ENCODE peak calls at places on chromosomes 12 and 14, in eight cellular contexts. T, F, C, O, Q, Z, A and M are unnamed samples. For H4K20me1, the result is how much of the 10 kb centered on the place peaks cover.

GRCh38 chr12:67091204-67091603 is 178.0 kb upstream of the CAND1 start:
- DNase-seq in O (no peak), Q (no peak), T (no peak), Z (no peak), C (no peak), F (peak), A (no peak), M (peak)

GRCh38 chr12:89383235-89384049 is 31.1 kb upstream of the DUSP6 start:
- DNase-seq in O (no peak), Q (no peak), F (no peak), T (no peak), A (peak), Z (peak), C (peak), M (no peak)

GRCh38 chr12:24191117-24191516 is 241.6 kb upstream of the SOX5 start:
- DNase-seq in F (no peak), O (no peak), A (no peak), Z (no peak), T (no peak), C (peak), Q (no peak), M (no peak)

GRCh38 chr12:48356041-48356768 is 5.5 kb upstream of the ZNF641 start:
- DNase-seq in A (no peak), C (no peak), O (peak), Q (peak), F (peak), T (no peak), Z (no peak), M (peak)

GRCh38 chr12:99234702-99235101 is 412.9 kb upstream of the GARIN6 start:
- DNase-seq in O (no peak), A (no peak), C (no peak), T (no peak), Z (no peak), Q (no peak), F (no peak), M (no peak)

GRCh38 chr12:119005085-119005484 is 23.7 kb downstream of the SRRM4 start:
- DNase-seq in C (peak), O (no peak), Z (no peak), A (no peak), Q (no peak), T (no peak), F (no peak), M (no peak)

GRCh38 chr12:26711569-26711968 is 121.4 kb downstream of the ITPR2 start:
- DNase-seq in O (no peak), Z (no peak), A (no peak), T (no peak), Q (no peak), F (no peak), C (no peak), M (no peak)

GRCh38 chr12:52956987-52957386 is 8.1 kb downstream of the KRT18 start:
- DNase-seq in C (peak), F (no peak), O (no peak), A (peak), T (peak), Q (peak), Z (no peak), M (no peak)

GRCh38 chr12:123761841-123762714 is at the start of gene DNAH10:
- DNase-seq in O (no peak), Q (no peak), Z (peak), T (peak), F (no peak), A (no peak), C (peak), M (peak)

GRCh38 chr12:69024413-69024812 is 91.4 kb upstream of the CPM start:
- DNase-seq in Q (peak), A (no peak), Z (peak), T (no peak), O (peak), F (peak), C (no peak), M (peak)

GRCh38 chr12:69026341-69026740 is 93.4 kb upstream of the CPM start:
- DNase-seq in C (no peak), T (no peak), O (no peak), Z (no peak), Q (no peak), F (no peak), A (no peak), M (no peak)

GRCh38 chr12:69024907-69025306 is 91.9 kb upstream of the CPM start:
- DNase-seq in Q (peak), T (no peak), F (peak), C (no peak), A (peak), O (peak), Z (peak), M (no peak)

GRCh38 chr12:69027411-69027811 is 94.4 kb upstream of the CPM start:
- DNase-seq in O (peak), F (peak), Z (peak), A (peak), C (no peak), T (no peak), Q (peak), M (no peak)

DNA sequence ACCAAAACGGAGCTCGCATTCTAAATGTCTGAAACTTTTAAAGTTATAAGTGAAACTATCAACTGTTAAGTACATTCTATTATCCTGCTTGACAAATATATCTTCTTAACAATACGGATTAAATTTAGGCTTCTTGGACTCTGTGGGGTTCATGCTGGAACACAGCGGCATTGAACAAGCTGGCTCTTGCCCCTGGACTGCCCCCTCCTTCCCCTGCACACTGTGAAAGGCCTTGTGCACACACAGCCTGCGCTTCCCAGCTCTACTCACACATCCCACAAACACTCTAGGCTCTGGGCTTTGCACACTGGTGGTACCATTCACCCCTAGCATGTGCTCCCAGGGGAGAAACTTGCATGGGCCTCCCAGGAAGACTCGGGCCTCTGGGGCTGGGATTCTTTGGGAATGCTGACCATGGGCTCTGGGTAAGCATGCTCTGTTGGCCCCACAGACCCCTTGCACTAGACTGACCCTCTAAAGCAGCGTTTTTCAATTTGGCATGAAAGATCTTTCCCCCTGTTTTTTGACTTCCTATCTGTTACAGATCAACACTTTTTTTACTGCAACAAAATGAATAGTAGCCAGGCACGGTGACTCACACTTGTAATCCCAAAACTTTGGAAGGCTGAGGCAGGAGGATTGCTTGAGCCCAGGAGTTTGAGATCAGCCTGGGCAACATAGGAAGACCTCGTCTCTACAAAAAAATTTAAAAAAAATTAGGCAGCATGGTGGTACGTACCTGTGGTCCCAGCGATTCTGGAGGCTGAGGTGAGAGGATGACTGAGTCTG is 96.2 kb upstream of the CPM start:
- DNase-seq in Q (no peak), Z (peak), T (no peak), A (no peak), C (no peak), O (peak), F (peak), M (no peak)
- H3K4me2 ChIP-seq in Q (no peak), Z (no peak), T (no peak), A (no peak), C (no peak), O (no peak), F (peak), M (no peak)

DNA sequence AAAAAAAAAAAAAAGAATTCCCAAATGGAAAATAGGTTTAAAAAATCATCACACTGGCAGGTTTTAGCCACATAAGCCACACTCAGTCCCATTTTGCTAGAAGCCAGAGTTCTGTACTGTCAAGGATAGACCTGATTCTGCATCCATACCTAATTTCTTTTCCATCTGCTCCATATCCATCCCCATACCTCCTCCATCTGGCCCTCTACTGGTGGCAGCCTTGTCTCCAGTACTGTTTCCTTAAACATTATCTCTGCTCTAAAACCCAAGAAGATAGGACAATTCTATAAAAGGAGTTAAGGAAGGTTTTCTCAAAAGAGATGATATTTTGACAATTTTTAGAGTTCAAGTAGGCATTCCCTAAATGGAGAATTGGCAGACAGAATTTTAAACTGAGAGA is 26.0 kb upstream of the RXYLT1 start:
- DNase-seq in Z (no peak), C (no peak), Q (no peak), F (no peak), A (no peak), T (no peak), O (peak), M (no peak)
- TF ChIP-seq CTCF in Z (peak), C (peak), Q (no peak), F (peak), A (no peak), T (no peak), O (peak), M (no peak)

DNA sequence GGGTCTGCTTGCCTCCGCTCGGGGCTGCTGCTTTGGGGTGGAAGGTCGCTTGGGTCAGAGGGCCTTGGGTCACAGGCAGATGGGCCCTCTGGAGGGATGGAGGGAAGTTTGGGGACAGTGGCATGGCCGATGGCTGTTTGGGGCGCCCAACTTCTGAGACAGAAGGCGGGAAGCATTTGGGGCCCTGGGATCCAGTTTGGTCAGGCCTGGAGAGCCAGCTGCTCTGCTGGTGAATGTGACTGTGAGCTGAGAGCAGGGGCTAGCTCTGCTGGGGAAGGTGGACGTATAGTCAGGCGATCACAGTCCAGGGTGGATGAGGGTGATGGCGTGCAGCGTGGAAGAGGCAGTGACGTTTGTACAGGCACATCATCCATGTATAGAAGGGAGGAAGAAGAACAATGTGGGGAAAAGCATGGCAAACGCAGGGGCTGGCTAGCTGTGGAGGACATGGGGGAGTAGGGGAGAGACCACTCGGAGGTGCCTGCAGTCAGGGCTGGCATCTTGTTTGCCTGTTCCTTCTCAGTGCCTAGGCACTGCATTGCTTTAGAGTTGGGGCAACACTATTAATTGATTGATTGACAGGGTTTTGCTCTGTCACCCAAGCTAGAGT is 57.5 kb downstream of the TSPAN9 start:
- DNase-seq in C (no peak), F (no peak), A (no peak), O (no peak), Q (no peak), Z (no peak), T (no peak), M (no peak)
- H4K20me1 ChIP-seq in C (under half), F (under half), A (under half), O (under half), Q (under half), Z (under half), T (under half), M (under half)

DNA sequence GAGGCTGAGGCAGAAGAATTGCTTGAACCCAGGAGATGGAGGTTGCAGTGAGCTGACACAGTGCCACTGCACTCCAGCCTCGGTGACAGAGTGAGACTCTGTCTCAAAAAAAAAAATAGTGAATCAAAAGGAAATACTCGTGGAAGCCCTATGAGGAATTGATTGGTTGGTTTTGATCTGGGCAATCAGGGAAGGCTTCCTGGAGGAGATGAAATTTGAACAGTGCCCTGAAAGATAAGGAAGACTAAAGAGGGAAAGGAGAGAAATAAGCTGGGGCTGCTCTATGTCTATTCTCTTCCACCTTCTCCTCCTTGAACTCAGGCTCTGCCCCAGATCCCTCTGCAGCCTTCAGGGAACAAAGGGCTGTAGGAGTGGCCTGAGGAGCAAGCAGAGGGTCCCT is 54.1 kb downstream of the IRF2BPL start:
- DNase-seq in F (no peak), A (no peak), Q (no peak), Z (no peak), T (no peak), O (no peak), C (no peak), M (no peak)
- H3K4me2 ChIP-seq in F (no peak), A (no peak), Q (no peak), Z (no peak), T (no peak), O (no peak), C (no peak), M (no peak)

GRCh38 chr12:112879191-112879705 is 27.5 kb upstream of the OAS1 start:
- DNase-seq in Z (no peak), C (no peak), A (no peak), Q (no peak), F (no peak), O (no peak), T (no peak), M (no peak)
- TF ChIP-seq CTCF in Z (no peak), C (no peak), A (no peak), Q (no peak), F (no peak), O (no peak), T (no peak), M (no peak)

GRCh38 chr12:4489551-4489950 is 43.9 kb upstream of the FGF6 start:
- DNase-seq in T (no peak), C (no peak), A (no peak), Z (no peak), Q (no peak), F (no peak), O (no peak), M (no peak)
- H4K20me1 ChIP-seq in T (under half), C (under half), A (under half), Z (under half), Q (under half), F (under half), O (under half), M (under half)

GRCh38 chr12:55827806-55828205 is 1.6 kb downstream of the DNAJC14 start:
- DNase-seq in F (no peak), Q (no peak), C (no peak), T (no peak), A (no peak), O (no peak), Z (no peak), M (no peak)
- H3K4me2 ChIP-seq in F (no peak), Q (peak), C (peak), T (peak), A (no peak), O (peak), Z (peak), M (peak)

DNA sequence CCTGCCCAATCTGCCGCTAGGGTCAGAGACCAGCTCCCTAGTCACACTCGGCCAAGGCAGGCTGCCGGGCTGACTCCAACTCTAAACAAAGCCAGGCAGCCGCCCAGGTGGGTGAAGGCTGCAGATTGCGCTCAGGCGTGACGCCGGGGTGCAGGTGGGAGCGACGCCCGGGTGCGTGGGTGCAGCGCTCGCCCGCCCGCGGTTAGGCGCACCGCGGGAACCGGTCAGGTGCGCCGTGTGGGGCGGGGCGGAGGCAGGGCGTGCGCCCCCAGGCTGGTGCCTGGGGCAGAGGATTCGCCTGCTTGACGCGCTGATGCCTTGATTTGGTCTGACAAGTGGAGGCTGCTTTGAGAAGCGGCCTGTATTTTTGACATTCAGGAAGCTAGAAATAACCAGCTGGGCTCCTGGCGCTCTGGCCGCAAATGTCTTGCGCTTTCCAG is 126.7 kb upstream of the HIF1A start:
- DNase-seq in T (peak), Z (no peak), C (peak), Q (peak), F (no peak), A (no peak), O (peak), M (no peak)
- TF ChIP-seq CTCF in T (peak), Z (no peak), C (peak), Q (no peak), F (no peak), A (no peak), O (peak), M (no peak)

DNA sequence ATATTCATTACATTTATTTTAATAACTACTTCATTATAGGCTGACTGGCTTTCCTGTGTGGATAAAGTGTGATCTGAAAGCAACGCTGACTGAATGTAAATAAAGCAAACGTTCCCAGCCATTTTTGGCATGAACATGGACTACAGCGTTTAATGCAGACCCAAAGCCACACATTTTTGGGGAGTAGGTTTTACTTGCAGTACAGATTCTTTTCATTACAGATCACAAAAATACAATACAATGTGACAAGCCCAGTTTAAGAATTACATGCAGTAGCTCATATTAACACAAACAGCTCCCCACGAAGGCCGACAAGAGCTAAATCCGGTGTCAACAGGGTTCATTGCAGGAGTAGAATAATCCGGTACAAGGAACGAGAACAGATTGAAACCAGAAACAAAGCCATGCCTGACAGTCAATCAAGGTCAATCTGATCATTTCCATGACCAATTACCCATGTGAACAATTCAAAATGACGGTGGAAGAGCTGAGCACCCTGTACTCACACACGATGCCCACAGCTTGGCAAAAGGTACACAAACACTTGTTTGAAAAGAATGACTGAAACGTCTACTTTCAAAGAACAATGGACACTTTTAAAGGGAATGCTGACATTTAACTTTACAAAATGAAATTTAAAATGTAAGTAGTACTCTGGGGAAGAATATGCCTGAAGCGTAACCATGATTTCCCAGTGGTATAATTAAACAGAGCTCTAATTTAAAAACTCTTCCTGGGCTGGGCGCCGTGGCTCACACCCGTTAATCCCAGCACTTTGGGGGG is 5.3 kb downstream of the BAG5 start:
- DNase-seq in F (no peak), T (no peak), A (no peak), O (no peak), Q (no peak), Z (no peak), C (no peak), M (no peak)
- H4K20me1 ChIP-seq in F (under half), T (under half), A (half or more), O (under half), Q (half or more), Z (under half), C (under half), M (under half)

GRCh38 chr12:106310687-106311086 is 8.2 kb downstream of the TCP11L2 start:
- DNase-seq in T (no peak), Z (no peak), A (no peak), Q (no peak), F (no peak), O (no peak), C (no peak), M (no peak)
- H3K4me2 ChIP-seq in T (no peak), Z (no peak), A (no peak), Q (no peak), F (no peak), O (no peak), C (no peak), M (no peak)